ENCODE peak calls at places on chromosomes 1 and 21, in seven cellular contexts. F is Karpas-422, V is ovary, A is fibroblast of pulmonary artery, G is kidney, N is left ventricle myocardium inferior, H is vagina. K is an unnamed sample.

GRCh38 chr1:85451236-85451830 is 13.6 kb downstream of the DDAH1 start:
- DNase-seq in G (no peak), N (no peak), A (no peak), H (no peak), V (no peak), F (no peak), K (no peak)

GRCh38 chr1:66623812-66624211 is 89.9 kb downstream of the SGIP1 start:
- DNase-seq in F (no peak), A (peak; percentile 91), H (no peak), V (no peak), G (no peak), N (no peak), K (peak; percentile 72)

GRCh38 chr1:15966081-15966955 is 9.6 kb downstream of the ZBTB17 start:
- DNase-seq in V (no peak), H (no peak), G (peak; percentile 66), N (no peak), F (peak; percentile 75), A (peak; percentile 33), K (peak; percentile 44)

GRCh38 chr1:83791821-83792437 is 207.0 kb downstream of the TTLL7 start:
- DNase-seq in A (no peak), V (no peak), N (no peak), H (no peak), F (no peak), G (no peak), K (peak; percentile 17)

GRCh38 chr1:243587823-243588560 is 262.1 kb downstream of the AKT3 start:
- DNase-seq in F (no peak), N (no peak), H (no peak), A (no peak), G (no peak), V (no peak), K (no peak)

GRCh38 chr1:235423214-235423652 is 56.0 kb downstream of the TBCE start:
- DNase-seq in N (no peak), G (no peak), F (no peak), V (no peak), H (no peak), A (no peak), K (no peak)

GRCh38 chr1:30028939-30029338 is 694.4 kb downstream of the MATN1 start:
- DNase-seq in H (peak; percentile 81), F (no peak), N (no peak), G (no peak), A (no peak), V (no peak), K (no peak)

GRCh38 chr1:185170291-185170848 is 13.4 kb downstream of the SWT1 start:
- DNase-seq in F (peak; percentile 87), A (peak; percentile 75), N (no peak), H (no peak), G (no peak), V (no peak), K (peak; percentile 74)

GRCh38 chr1:209774592-209774991 is 9.8 kb downstream of the C1orf74 start:
- DNase-seq in A (no peak), G (no peak), V (no peak), F (no peak), N (no peak), H (no peak), K (no peak)

GRCh38 chr1:31372961-31373896 is at the start of gene FABP3:
- DNase-seq in H (no peak), F (no peak), V (peak; percentile 86), G (peak; percentile 94), N (peak; percentile 87), A (peak; percentile 51), K (peak; percentile 70)

GRCh38 chr1:178055779-178056471 is 38.0 kb upstream of the RASAL2 start:
- DNase-seq in H (no peak), F (peak; percentile 45), N (no peak), V (no peak), G (no peak), A (no peak), K (no peak)

GRCh38 chr1:222618001-222618879 is at the start of gene MIA3:
- DNase-seq in H (no peak), N (peak; percentile 15), V (peak; percentile 84), G (peak; percentile 96), F (peak; percentile 67), A (peak; percentile 14), K (no peak)

GRCh38 chr21:38439336-38439900 is 58.9 kb downstream of the ERG start:
- DNase-seq in A (peak; percentile 47), V (no peak), H (no peak), G (no peak), N (no peak), F (no peak), K (peak; percentile 67)

GRCh38 chr1:172815740-172816139 is 156.8 kb downstream of the FASLG start:
- DNase-seq in H (no peak), F (no peak), N (no peak), V (no peak), G (no peak), A (peak; percentile 32), K (peak; percentile 40)

GRCh38 chr21:7951854-7952519 is 2569.4 kb upstream of the TPTE start:
- DNase-seq in G (no peak), A (no peak), N (no peak), F (no peak), H (no peak), V (no peak), K (no peak)

GRCh38 chr21:35075546-35075945 is 26.4 kb upstream of the RUNX1 start:
- DNase-seq in F (no peak), A (peak; percentile 59), V (no peak), H (no peak), G (no peak), N (no peak), K (peak; percentile 58)

GRCh38 chr1:12148958-12149790 is 17.6 kb upstream of the TNFRSF1B start:
- DNase-seq in G (no peak), N (no peak), F (no peak), H (no peak), V (no peak), A (no peak), K (no peak)

GRCh38 chr21:36511484-36512227 is 31.7 kb upstream of the CLDN14 start:
- DNase-seq in G (no peak), V (no peak), A (peak; percentile 36), N (no peak), F (peak; percentile 35), H (no peak), K (peak; percentile 46)

GRCh38 chr1:186873687-186874086 is 44.9 kb downstream of the PLA2G4A start:
- DNase-seq in A (no peak), G (no peak), V (no peak), H (no peak), F (no peak), N (no peak), K (no peak)

GRCh38 chr1:212485895-212486590 is 53.3 kb downstream of the NENF start:
- DNase-seq in N (no peak), H (no peak), G (peak; percentile 93), V (no peak), F (no peak), A (peak; percentile 96), K (peak; percentile 88)

GRCh38 chr1:107531065-107531908 is 390.4 kb downstream of the NTNG1 start:
- DNase-seq in N (no peak), A (no peak), V (no peak), G (no peak), F (no peak), H (no peak), K (no peak)
- H3K4me3 ChIP-seq in N (no peak overlapping the region), A (no peak overlapping the region), V (no peak overlapping the region), G (no peak overlapping the region), F (no peak overlapping the region), H (no peak overlapping the region), K (no peak overlapping the region)

GRCh38 chr1:205230965-205231364 is 3.2 kb downstream of the TMCC2 start:
- DNase-seq in V (no peak), H (no peak), N (no peak), F (no peak), G (no peak), A (no peak), K (no peak)
- H3K4me3 ChIP-seq in V (no peak overlapping the region), H (no peak overlapping the region), N (no peak overlapping the region), F (no peak overlapping the region), G (no peak overlapping the region), A (no peak overlapping the region), K (no peak overlapping the region)

DNA sequence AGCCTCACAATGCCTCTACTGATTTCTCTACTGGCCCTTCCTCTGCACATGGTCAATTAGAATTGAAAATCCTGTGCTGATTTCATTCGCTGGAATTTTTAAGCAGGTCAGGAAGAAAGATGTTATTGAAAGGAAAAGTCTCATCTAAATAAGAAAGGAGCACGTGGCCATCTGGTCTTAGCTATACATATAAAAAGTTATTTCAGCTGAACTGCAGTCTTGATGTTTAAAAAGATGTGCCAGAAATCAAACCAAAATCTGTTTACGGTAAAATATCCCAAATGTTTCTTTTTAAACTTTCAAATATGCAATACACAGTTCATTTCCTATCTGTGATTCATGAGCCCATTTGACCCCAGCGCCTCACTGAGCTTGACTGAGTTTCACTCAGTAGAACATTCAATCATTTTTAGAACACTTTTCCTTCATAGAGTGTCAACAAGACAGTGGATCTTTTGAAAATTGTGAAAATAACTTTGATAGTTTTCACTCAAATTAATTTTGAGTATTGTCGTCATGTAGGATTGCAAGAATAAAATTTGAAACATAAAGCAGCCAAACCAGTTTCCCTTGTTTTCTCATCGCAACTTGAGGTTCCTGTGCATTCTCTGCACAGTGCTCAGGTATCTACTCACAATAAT is 293.6 kb downstream of the PTPRC start:
- DNase-seq in A (no peak), F (peak; percentile 51), H (no peak), G (no peak), N (no peak), V (no peak), K (no peak)
- H3K4me3 ChIP-seq in A (peak overlapping the region; percentile 68), F (peak overlapping the region; percentile 49), H (no peak overlapping the region), G (no peak overlapping the region), N (peak overlapping the region; percentile 75), V (no peak overlapping the region), K (peak overlapping the region; percentile 49)

GRCh38 chr21:45438391-45439145 is 33.6 kb downstream of the COL18A1 start:
- DNase-seq in H (no peak), N (no peak), V (no peak), A (no peak), F (no peak), G (peak; percentile 70), K (no peak)
- H3K4me3 ChIP-seq in H (peak overlapping the region; percentile 30), N (peak overlapping the region; percentile 62), V (no peak overlapping the region), A (no peak overlapping the region), F (no peak overlapping the region), G (no peak overlapping the region), K (no peak overlapping the region)

DNA sequence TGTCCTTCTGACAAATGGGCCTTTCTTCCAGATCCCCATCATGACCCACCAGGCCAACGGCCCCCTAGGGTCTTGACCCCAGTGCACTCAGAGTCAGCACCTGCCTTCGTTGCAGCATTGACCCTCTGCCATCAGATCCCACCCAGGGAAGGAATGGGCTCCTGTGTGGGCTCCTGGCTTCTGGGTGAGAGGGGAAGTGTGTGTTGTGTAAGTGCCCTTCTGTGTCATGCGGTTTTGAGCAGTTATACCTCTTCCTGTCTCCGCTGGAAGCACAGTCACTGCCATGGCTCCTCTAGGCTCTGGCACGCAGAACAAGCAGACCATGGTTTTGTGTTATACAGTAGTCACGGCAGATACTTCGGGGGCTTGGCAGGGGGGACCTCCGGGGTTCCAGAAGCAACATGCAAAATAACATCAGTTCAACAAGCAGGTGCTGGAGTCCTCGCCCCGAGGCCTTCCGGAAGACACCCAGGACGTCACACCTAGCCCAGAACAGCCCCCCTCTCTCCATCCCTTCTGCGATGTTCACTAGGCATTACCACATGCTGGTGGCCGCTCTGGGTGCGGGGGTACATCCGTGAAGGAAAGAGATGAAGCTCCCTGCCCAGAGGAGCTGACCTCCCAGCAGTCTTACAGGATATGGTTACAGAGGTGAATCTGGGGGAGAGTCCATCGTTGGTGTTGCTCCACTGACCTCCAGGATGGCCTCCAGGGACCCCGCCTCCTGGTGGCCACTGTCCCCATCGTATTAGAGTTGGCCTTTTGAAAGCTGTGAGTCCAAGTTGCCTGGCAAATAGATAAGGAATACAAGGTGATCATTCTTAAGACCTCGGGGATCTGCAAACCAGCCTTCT is 17.4 kb upstream of the KCNAB2 start:
- DNase-seq in A (no peak), F (no peak), H (no peak), V (no peak), N (no peak), G (no peak), K (no peak)
- H3K4me3 ChIP-seq in A (no peak overlapping the region), F (peak overlapping the region; percentile 73), H (no peak overlapping the region), V (no peak overlapping the region), N (peak overlapping the region; percentile 60), G (no peak overlapping the region), K (no peak overlapping the region)

GRCh38 chr21:41768371-41769042 is 1.7 kb upstream of the RIPK4 start:
- DNase-seq in N (no peak), V (no peak), G (peak; percentile 76), F (no peak), A (peak; percentile 53), H (no peak), K (peak; percentile 49)
- H3K4me3 ChIP-seq in N (peak overlapping the region; percentile 46), V (peak overlapping the region; percentile 15), G (peak overlapping the region; percentile 67), F (no peak overlapping the region), A (peak overlapping the region; percentile 41), H (peak overlapping the region; percentile 19), K (peak overlapping the region; percentile 41)